ENCODE peak calls at places on chromosomes 12 and 14, in nine cellular contexts. K is brain microvascular endothelial cell; J is nephron progenitor cell; H is NCI-H446; Q is stimulated activated CD8-positive, alpha-beta memory T cell treated with anti-CD3 and anti-CD28 coated beads, Interleukin-2, amount 100 ng/mL, for 1 hour; M is NCI-H1092; I is HFF-Myc; W is myocyte; V is pancreas. O is an unnamed sample.

GRCh38 chr12:115993715-115994114 is 283.8 kb downstream of the MED13L start:
- DNase-seq in K (no peak), J (no peak), H (no peak), Q (no peak), M (no peak), I (no peak), W (no peak), V (no peak), O (no peak)

GRCh38 chr12:49750027-49750977 is 8.9 kb downstream of the TMBIM6 start:
- DNase-seq in K (peak; percentile 32), J (no peak), H (no peak), Q (no peak), M (no peak), I (peak; percentile 5), W (no peak), V (no peak), O (no peak)

GRCh38 chr12:26271889-26272492 is 76.6 kb downstream of the SSPN start:
- DNase-seq in K (peak; percentile 97), J (no peak), H (no peak), Q (no peak), M (no peak), I (no peak), W (peak; percentile 43), V (peak; percentile 85), O (no peak)

GRCh38 chr12:116390656-116391335 is 113.3 kb upstream of the MED13L start:
- DNase-seq in K (peak; percentile 60), J (no peak), H (no peak), Q (no peak), M (no peak), I (no peak), W (no peak), V (no peak), O (no peak)

GRCh38 chr14:54329082-54329695 is 67.6 kb upstream of the CDKN3 start:
- DNase-seq in K (peak; percentile 36), J (peak; percentile 68), H (no peak), Q (no peak), M (peak; percentile 44), I (peak; percentile 76), W (peak; percentile 80), V (no peak), O (peak; percentile 55)

GRCh38 chr12:121582583-121583333 is 1.9 kb upstream of the KDM2B start:
- DNase-seq in K (no peak), J (no peak), H (no peak), Q (no peak), M (no peak), I (no peak), W (no peak), V (no peak), O (peak; percentile 53)

GRCh38 chr12:121942145-121942718 is 23.8 kb downstream of the CFAP251 start:
- DNase-seq in K (peak; percentile 70), J (no peak), H (no peak), Q (no peak), M (no peak), I (no peak), W (no peak), V (no peak), O (no peak)

GRCh38 chr14:59356298-59356697 is 108.9 kb downstream of the GPR135 start:
- DNase-seq in K (no peak), J (no peak), H (no peak), Q (no peak), M (no peak), I (no peak), W (no peak), V (no peak), O (no peak)

GRCh38 chr12:114918535-114919233 is 234.7 kb upstream of the TBX3 start:
- DNase-seq in K (peak; percentile 35), J (no peak), H (no peak), Q (no peak), M (no peak), I (no peak), W (no peak), V (no peak), O (no peak)

GRCh38 chr12:131383291-131383690 is 327.6 kb upstream of the SFSWAP start:
- DNase-seq in K (no peak), J (no peak), H (no peak), Q (no peak), M (no peak), I (no peak), W (no peak), V (no peak), O (no peak)

GRCh38 chr14:21264025-21264801 is 5.0 kb downstream of the HNRNPC start:
- DNase-seq in K (no peak), J (no peak), H (no peak), Q (no peak), M (no peak), I (peak; percentile 27), W (no peak), V (no peak), O (peak; percentile 37)

GRCh38 chr12:96070670-96071279 is 35.4 kb upstream of the LTA4H start:
- DNase-seq in K (no peak), J (no peak), H (peak; percentile 76), Q (no peak), M (no peak), I (no peak), W (no peak), V (no peak), O (no peak)

GRCh38 chr12:6326316-6326959 is 15.4 kb downstream of the TNFRSF1A start:
- DNase-seq in K (peak; percentile 44), J (peak; percentile 52), H (no peak), Q (no peak), M (no peak), I (no peak), W (peak; percentile 60), V (no peak), O (no peak)

GRCh38 chr12:128073937-128074336 is 193.0 kb upstream of the TMEM132C start:
- DNase-seq in K (no peak), J (no peak), H (no peak), Q (no peak), M (no peak), I (no peak), W (no peak), V (no peak), O (no peak)

GRCh38 chr12:127628655-127629054 is 638.3 kb upstream of the TMEM132C start:
- DNase-seq in K (peak; percentile 51), J (no peak), H (no peak), Q (no peak), M (no peak), I (peak; percentile 7), W (peak; percentile 88), V (no peak), O (no peak)

GRCh38 chr14:87001333-87001732 is 991.6 kb downstream of the GALC start:
- DNase-seq in K (no peak), J (no peak), H (no peak), Q (no peak), M (no peak), I (no peak), W (no peak), V (no peak), O (no peak)

GRCh38 chr14:22011243-22011642 is 337.6 kb upstream of the OR4E1 start:
- DNase-seq in K (no peak), J (no peak), H (no peak), Q (no peak), M (no peak), I (no peak), W (no peak), V (no peak), O (no peak)

GRCh38 chr14:59015482-59015881 is 173.0 kb upstream of the DAAM1 start:
- DNase-seq in K (no peak), J (no peak), H (no peak), Q (no peak), M (no peak), I (no peak), W (no peak), V (no peak), O (no peak)

GRCh38 chr14:103723176-103724081 is 7.8 kb downstream of the ZFYVE21 start:
- DNase-seq in K (no peak), J (no peak), H (no peak), Q (no peak), M (no peak), I (no peak), W (peak; percentile 61), V (no peak), O (no peak)